ENCODE peak calls at places on chromosomes 7 and 10, in eight cellular contexts. B is aorta; E is body of pancreas; C is GM23248; H is cardiac muscle cell; V is suprapubic skin; Z is Panc1; G is CD8-positive, alpha-beta memory T cell. O is an unnamed sample. For H3K9me3, the result is how much of the 10 kb centered on the place peaks cover.

GRCh38 chr10:102413053-102413705 is 5.4 kb downstream of the PSD start:
- DNase-seq in Z (no peak), H (no peak), B (no peak), E (no peak), G (no peak), V (no peak), C (peak), O (no peak)

GRCh38 chr7:17598305-17598704 is 299.9 kb downstream of the AHR start:
- DNase-seq in C (no peak), B (no peak), Z (no peak), V (no peak), E (no peak), H (no peak), G (no peak), O (no peak)

GRCh38 chr7:29287366-29287765 is 92.8 kb downstream of the CHN2 start:
- DNase-seq in C (peak), H (no peak), B (no peak), Z (no peak), V (no peak), G (no peak), E (no peak), O (no peak)

GRCh38 chr10:25738776-25739175 is 195.3 kb upstream of the MYO3A start:
- DNase-seq in V (no peak), E (no peak), H (no peak), Z (no peak), G (no peak), B (no peak), C (no peak), O (no peak)

GRCh38 chr10:103736044-103736443 is 119.3 kb downstream of the SH3PXD2A start:
- DNase-seq in G (no peak), V (no peak), C (no peak), E (no peak), Z (no peak), H (no peak), B (no peak), O (no peak)

GRCh38 chr10:24435374-24435773 is 226.4 kb downstream of the KIAA1217 start:
- DNase-seq in Z (no peak), B (no peak), E (no peak), G (no peak), H (no peak), V (no peak), C (peak), O (no peak)

GRCh38 chr10:99360935-99361334 is 31.8 kb downstream of the CNNM1 start:
- DNase-seq in G (no peak), H (no peak), V (no peak), C (no peak), B (no peak), Z (no peak), E (no peak), O (no peak)

GRCh38 chr10:92901819-92902234 is 53.5 kb downstream of the EXOC6 start:
- DNase-seq in B (no peak), E (no peak), C (no peak), G (peak), V (no peak), H (no peak), Z (no peak), O (peak)

GRCh38 chr10:8269976-8270375 is 215.5 kb downstream of the GATA3 start:
- DNase-seq in B (no peak), Z (no peak), H (no peak), V (no peak), G (no peak), C (no peak), E (no peak), O (no peak)

GRCh38 chr10:59675812-59676211 is 33.8 kb downstream of the SLC16A9 start:
- DNase-seq in G (no peak), C (peak), V (no peak), H (peak), B (no peak), E (peak), Z (no peak), O (no peak)

GRCh38 chr7:20435305-20435704 is 104.6 kb downstream of the ITGB8 start:
- DNase-seq in V (peak), G (no peak), H (peak), B (no peak), C (peak), Z (no peak), E (peak), O (no peak)

GRCh38 chr7:121026577-121027111 is 38.1 kb downstream of the CPED1 start:
- DNase-seq in Z (no peak), C (no peak), G (no peak), V (no peak), B (no peak), H (no peak), E (no peak), O (no peak)

GRCh38 chr10:125263551-125263950 is 103.2 kb upstream of the CTBP2 start:
- DNase-seq in C (peak), Z (peak), B (no peak), V (no peak), H (no peak), E (no peak), G (no peak), O (no peak)

GRCh38 chr10:24493168-24493567 is 230.5 kb downstream of the ARHGAP21 start:
- DNase-seq in H (no peak), E (no peak), C (no peak), Z (no peak), V (no peak), G (no peak), B (no peak), O (no peak)

GRCh38 chr7:151756076-151756731 is 120.7 kb downstream of the PRKAG2 start:
- DNase-seq in E (no peak), G (peak), V (no peak), C (peak), Z (no peak), B (peak), H (no peak), O (peak)

GRCh38 chr7:102021841-102022618 is 204.6 kb downstream of the CUX1 start:
- DNase-seq in E (no peak), H (no peak), C (no peak), B (peak), G (no peak), V (no peak), Z (no peak), O (no peak)

GRCh38 chr10:69419761-69420126 is 3.0 kb upstream of the TACR2 start:
- DNase-seq in G (no peak), H (no peak), Z (no peak), E (no peak), B (peak), V (peak), C (no peak), O (no peak)

GRCh38 chr7:34165927-34166550 is 260.7 kb downstream of the BMPER start:
- DNase-seq in G (no peak), Z (no peak), V (no peak), E (no peak), H (peak), B (no peak), C (peak), O (no peak)

GRCh38 chr7:107879400-107880035 is 11.5 kb upstream of the DLD start:
- DNase-seq in H (peak), C (peak), G (no peak), E (peak), Z (peak), B (no peak), V (no peak), O (peak)

GRCh38 chr7:139918488-139918887 is 89.4 kb downstream of the TBXAS1 start:
- DNase-seq in Z (no peak), E (no peak), C (no peak), B (no peak), H (peak), V (no peak), G (no peak), O (no peak)

GRCh38 chr7:134477954-134478353 is 19.1 kb upstream of the AKR1B1 start:
- DNase-seq in C (peak), B (no peak), H (no peak), G (no peak), V (no peak), Z (no peak), E (no peak), O (no peak)

GRCh38 chr10:62413048-62413447 is 38.9 kb downstream of the ZNF365 start:
- DNase-seq in V (no peak), H (no peak), Z (no peak), C (no peak), E (no peak), G (no peak), B (no peak), O (no peak)

GRCh38 chr10:47364366-47364765 is 16.2 kb downstream of the RBP3 start:
- DNase-seq in E (no peak), V (peak), G (no peak), Z (no peak), C (no peak), H (no peak), B (peak), O (no peak)

DNA sequence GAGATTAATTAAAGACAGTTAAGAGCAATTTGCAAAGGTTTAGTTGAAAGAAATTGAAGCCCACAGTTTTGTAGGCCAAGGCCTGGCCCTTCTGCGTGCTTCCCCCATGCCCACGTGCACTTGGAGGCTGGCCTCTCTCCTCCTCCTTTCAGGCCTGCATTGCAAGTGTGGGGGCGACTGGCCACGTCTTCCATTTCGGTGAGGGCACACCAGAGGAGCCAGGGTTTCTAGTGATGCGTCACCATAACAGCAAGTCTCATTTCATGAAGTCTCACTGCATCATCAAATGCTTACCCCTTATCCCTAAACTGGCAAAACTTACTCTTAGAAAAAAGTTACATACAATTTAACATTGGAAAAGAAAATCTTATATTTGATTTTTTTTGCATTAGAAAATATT is 141.2 kb downstream of the NRF1 start:
- DNase-seq in C (no peak), G (no peak), H (no peak), B (no peak), Z (no peak), V (no peak), E (no peak), O (no peak)
- H3K9me3 ChIP-seq in C (under half), G (under half), H (under half), B (under half), Z (under half), V (under half), E (under half), O (under half)

GRCh38 chr10:110802090-110802489 is 69.6 kb upstream of the PDCD4 start:
- DNase-seq in G (no peak), E (no peak), Z (no peak), B (no peak), V (no peak), H (no peak), C (peak), O (no peak)
- H3K9me3 ChIP-seq in G (under half), E (under half), Z (under half), B (under half), V (under half), H (under half), C (under half), O (under half)

GRCh38 chr7:159153511-159153910 is 8.8 kb upstream of the VIPR2 start:
- DNase-seq in E (no peak), B (no peak), H (no peak), V (no peak), Z (no peak), G (no peak), C (no peak), O (no peak)

GRCh38 chr7:159155410-159155809 is 10.7 kb upstream of the VIPR2 start:
- DNase-seq in H (no peak), B (no peak), C (no peak), G (no peak), Z (no peak), E (no peak), V (no peak), O (no peak)

GRCh38 chr7:159156436-159157245 is 12.0 kb upstream of the VIPR2 start:
- DNase-seq in E (no peak), C (no peak), G (no peak), H (no peak), B (no peak), V (no peak), Z (no peak), O (no peak)

GRCh38 chr7:159152816-159153215 is 8.1 kb upstream of the VIPR2 start:
- DNase-seq in Z (no peak), B (no peak), C (no peak), H (no peak), G (no peak), E (no peak), V (no peak), O (no peak)

GRCh38 chr7:159154243-159154642 is 9.6 kb upstream of the VIPR2 start:
- DNase-seq in H (no peak), E (no peak), G (no peak), Z (no peak), C (no peak), V (no peak), B (no peak), O (no peak)
- H3K9me3 ChIP-seq in H (under half), E (under half), G (under half), Z (under half), C (under half), V (under half), B (under half), O (under half)

GRCh38 chr10:29241925-29242324 is 46.9 kb upstream of the LYZL1 start:
- DNase-seq in H (no peak), C (no peak), B (no peak), V (no peak), E (no peak), G (no peak), Z (no peak), O (no peak)
- H3K9me3 ChIP-seq in H (under half), C (under half), B (under half), V (under half), E (under half), G (under half), Z (under half), O (under half)

GRCh38 chr7:4706384-4707032 is 24.4 kb downstream of the FOXK1 start:
- DNase-seq in Z (no peak), B (no peak), V (no peak), C (peak), G (no peak), H (no peak), E (no peak), O (no peak)

GRCh38 chr7:4700577-4701235 is 18.6 kb downstream of the FOXK1 start:
- DNase-seq in Z (no peak), H (no peak), V (no peak), E (no peak), G (no peak), C (peak), B (no peak), O (no peak)

GRCh38 chr7:4703532-4703931 is 21.4 kb downstream of the FOXK1 start:
- DNase-seq in H (no peak), Z (no peak), B (no peak), V (no peak), E (no peak), C (no peak), G (no peak), O (no peak)

GRCh38 chr7:4699897-4700296 is 17.8 kb downstream of the FOXK1 start:
- DNase-seq in G (no peak), B (no peak), E (no peak), C (no peak), Z (no peak), H (no peak), V (no peak), O (no peak)

DNA sequence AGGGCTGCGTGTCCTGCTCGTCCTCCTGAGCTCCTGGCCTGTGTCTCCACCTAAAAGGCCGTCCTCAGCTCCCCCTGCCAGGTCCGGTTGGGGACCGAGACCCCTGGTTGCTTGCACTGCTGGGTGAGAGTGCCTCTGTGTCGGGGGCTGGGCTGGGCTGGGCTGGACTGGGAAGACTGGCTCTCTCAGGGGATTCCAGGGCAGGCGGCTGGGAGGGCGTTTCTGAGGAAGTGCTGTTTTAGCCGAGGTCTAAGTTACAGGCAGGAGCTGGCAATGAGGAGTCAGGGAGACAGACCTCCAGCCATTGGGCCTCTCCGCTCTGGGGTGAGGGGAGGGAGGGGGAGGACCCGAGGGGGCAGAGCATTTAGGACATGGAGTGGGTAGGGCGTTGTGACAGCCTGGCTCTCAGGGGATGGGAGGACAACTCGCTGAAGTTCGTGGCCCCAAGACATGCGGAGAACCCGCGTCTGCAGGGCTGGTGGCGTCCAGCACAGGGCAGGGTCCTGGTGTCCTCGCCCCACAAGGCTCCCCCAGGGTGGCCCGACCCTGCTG is 20.9 kb downstream of the FOXK1 start:
- DNase-seq in B (no peak), G (no peak), H (no peak), Z (no peak), C (peak), V (no peak), E (no peak), O (no peak)
- H3K9me3 ChIP-seq in B (under half), G (under half), H (under half), Z (under half), C (under half), V (under half), E (under half), O (under half)

DNA sequence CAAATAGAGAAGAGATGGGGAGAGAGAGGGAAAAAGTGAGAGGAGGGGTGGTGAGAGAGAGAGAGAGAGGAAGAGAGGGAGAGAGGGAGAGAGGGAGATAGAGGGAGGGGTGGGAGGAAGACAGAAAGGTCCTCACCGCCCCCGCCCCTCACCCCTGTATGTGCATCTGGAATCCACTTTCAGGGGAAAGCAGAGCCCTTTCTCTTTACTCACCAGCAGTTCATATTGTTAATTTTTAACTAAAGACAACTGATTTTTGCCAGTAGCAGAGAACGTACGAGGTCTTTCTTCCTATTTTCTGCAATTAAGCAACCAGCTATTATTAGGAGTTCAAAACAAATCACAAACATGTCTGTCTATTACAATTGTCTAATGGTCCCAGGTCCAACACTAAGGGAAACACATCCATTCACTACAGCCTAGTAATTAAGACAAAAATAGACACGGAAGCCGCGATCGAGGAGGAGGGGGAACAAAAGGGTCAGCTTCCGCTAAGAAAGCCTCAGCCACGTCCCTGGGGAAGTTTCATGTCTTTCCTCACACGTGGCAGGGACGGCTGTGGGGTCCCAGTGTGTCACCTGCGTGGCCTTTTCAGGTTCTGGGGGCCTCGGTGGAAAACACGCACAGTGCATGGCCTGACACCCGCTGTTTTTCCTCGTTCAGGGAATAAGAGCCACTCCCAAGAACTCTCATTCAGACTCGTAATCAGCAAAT is 572.1 kb downstream of the PTPRN2 start:
- DNase-seq in B (no peak), Z (no peak), G (no peak), C (no peak), H (no peak), E (no peak), V (peak), O (no peak)
- H3K9me3 ChIP-seq in B (under half), Z (under half), G (under half), C (under half), H (under half), E (under half), V (under half), O (under half)

DNA sequence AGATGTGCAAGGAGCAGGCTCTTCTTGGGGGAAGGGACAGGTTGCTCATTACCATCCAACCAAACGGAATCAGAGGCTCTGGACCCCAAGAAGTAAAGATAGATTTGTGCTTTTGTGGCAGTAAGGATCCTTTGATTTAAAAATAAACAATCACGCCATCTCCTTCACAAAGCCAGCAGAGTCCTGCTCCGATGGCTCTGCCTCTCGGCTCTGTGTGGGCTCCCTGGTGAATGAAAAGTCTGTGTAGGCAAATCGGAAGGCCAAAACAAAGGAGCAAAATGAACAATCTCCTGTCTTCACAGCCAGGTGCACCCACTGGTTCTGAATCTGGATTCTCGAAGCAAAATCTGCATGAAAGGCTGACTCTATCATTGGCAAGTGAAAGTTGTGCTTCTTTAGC is 3.8 kb downstream of the PTPRN2 start:
- DNase-seq in Z (no peak), G (no peak), H (no peak), E (no peak), V (no peak), C (no peak), B (no peak), O (no peak)
- H3K9me3 ChIP-seq in Z (under half), G (under half), H (under half), E (under half), V (under half), C (under half), B (under half), O (under half)

GRCh38 chr7:130733866-130734524 is at the start of gene KLF14:
- DNase-seq in H (peak), V (peak), Z (no peak), C (peak), G (peak), E (peak), B (no peak), O (peak)
- H3K9me3 ChIP-seq in H (under half), V (under half), Z (under half), C (under half), G (under half), E (under half), B (under half), O (under half)

GRCh38 chr10:37948210-37948609 is 28.2 kb downstream of the ZNF25 start:
- DNase-seq in Z (no peak), V (no peak), E (no peak), C (no peak), B (no peak), H (no peak), G (no peak), O (no peak)

GRCh38 chr10:37952051-37952815 is 24.2 kb downstream of the ZNF25 start:
- DNase-seq in C (peak), Z (no peak), B (no peak), V (no peak), G (no peak), E (no peak), H (no peak), O (no peak)

GRCh38 chr10:37947526-37947925 is 28.9 kb downstream of the ZNF25 start:
- DNase-seq in G (no peak), V (no peak), C (no peak), E (no peak), H (no peak), Z (no peak), B (no peak), O (no peak)

GRCh38 chr10:37957841-37958240 is 18.6 kb downstream of the ZNF25 start:
- DNase-seq in Z (no peak), B (no peak), V (no peak), H (no peak), G (no peak), C (no peak), E (no peak), O (no peak)

DNA sequence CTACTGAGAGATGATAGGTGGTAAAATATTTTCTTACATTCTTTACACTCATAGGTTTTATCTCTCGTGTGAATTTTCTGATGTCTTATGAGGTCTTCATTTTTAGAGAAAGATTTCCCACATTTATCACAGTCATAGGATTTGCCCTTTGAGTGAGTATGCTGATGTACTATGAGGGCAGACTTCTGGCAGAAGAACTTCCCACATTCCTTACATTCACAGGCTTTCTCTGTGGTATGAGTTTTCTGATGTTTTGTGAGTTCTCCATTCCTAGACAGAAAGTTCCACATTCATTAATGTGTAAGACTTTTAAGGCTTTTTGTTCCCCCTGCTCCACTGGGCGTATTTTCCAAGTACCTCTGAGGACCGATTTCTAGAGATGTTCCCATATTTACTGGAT is 23.5 kb downstream of the ZNF25 start:
- DNase-seq in E (no peak), G (no peak), V (no peak), H (no peak), B (no peak), Z (no peak), C (peak), O (no peak)
- H3K9me3 ChIP-seq in E (under half), G (under half), V (under half), H (under half), B (under half), Z (under half), C (under half), O (under half)